ENCODE peak calls at places on chromosomes 16 and 17, in eight cellular contexts. G, J, X, K, Y, Z, Q and T are unnamed samples.

GRCh38 chr16:84228321-84228838 is 11.4 kb downstream of the KCNG4 start:
- DNase-seq in G (no peak), J (no peak), X (no peak), K (no peak), Y (peak), Z (no peak), Q (peak), T (peak)

GRCh38 chr16:24204150-24204665 is 51.9 kb upstream of the CACNG3 start:
- DNase-seq in G (no peak), J (no peak), X (no peak), K (no peak), Y (no peak), Z (no peak), Q (no peak), T (no peak)

GRCh38 chr16:46830417-46830901 is 521 bp downstream of the C16orf87 start:
- DNase-seq in G (no peak), J (no peak), X (no peak), K (no peak), Y (peak), Z (peak), Q (no peak), T (peak)

GRCh38 chr17:8557176-8557806 is 73.2 kb downstream of the MYH10 start:
- DNase-seq in G (no peak), J (no peak), X (no peak), K (no peak), Y (no peak), Z (no peak), Q (no peak), T (no peak)

GRCh38 chr17:79732246-79732645 is 1.5 kb downstream of the ENPP7 start:
- DNase-seq in G (no peak), J (no peak), X (no peak), K (no peak), Y (no peak), Z (no peak), Q (no peak), T (no peak)

GRCh38 chr17:76154935-76155845 is 14.1 kb upstream of the FOXJ1 start:
- DNase-seq in G (no peak), J (no peak), X (no peak), K (no peak), Y (no peak), Z (no peak), Q (no peak), T (no peak)

GRCh38 chr16:78058165-78058564 is 35.8 kb downstream of the CLEC3A start:
- DNase-seq in G (no peak), J (no peak), X (no peak), K (no peak), Y (no peak), Z (no peak), Q (no peak), T (no peak)

GRCh38 chr17:61583660-61584264 is 7.3 kb downstream of the NACA2 start:
- DNase-seq in G (no peak), J (no peak), X (no peak), K (no peak), Y (no peak), Z (no peak), Q (no peak), T (no peak)

GRCh38 chr17:8679136-8679535 is 48.6 kb upstream of the MYH10 start:
- DNase-seq in G (no peak), J (no peak), X (no peak), K (no peak), Y (no peak), Z (no peak), Q (no peak), T (no peak)

GRCh38 chr17:7850118-7850504 is 4.8 kb upstream of the TMEM88 start:
- DNase-seq in G (no peak), J (no peak), X (no peak), K (no peak), Y (no peak), Z (no peak), Q (no peak), T (no peak)

GRCh38 chr17:20230924-20231323 is 221.8 kb downstream of the SPECC1 start:
- DNase-seq in G (no peak), J (no peak), X (no peak), K (no peak), Y (no peak), Z (no peak), Q (no peak), T (no peak)

GRCh38 chr17:17511971-17512858 is 16.0 kb upstream of the RASD1 start:
- DNase-seq in G (no peak), J (no peak), X (no peak), K (no peak), Y (peak), Z (no peak), Q (peak), T (no peak)

GRCh38 chr17:79353548-79353947 is 257.3 kb downstream of the RBFOX3 start:
- DNase-seq in G (no peak), J (no peak), X (no peak), K (no peak), Y (no peak), Z (no peak), Q (no peak), T (no peak)

GRCh38 chr17:82871056-82871775 is 31.4 kb upstream of the ZNF750 start:
- DNase-seq in G (no peak), J (no peak), X (no peak), K (no peak), Y (no peak), Z (no peak), Q (peak), T (peak)

GRCh38 chr16:60142991-60143705 is 1409.0 kb upstream of the GOT2 start:
- DNase-seq in G (no peak), J (no peak), X (no peak), K (no peak), Y (no peak), Z (no peak), Q (no peak), T (no peak)